ENCODE peak calls at places on chromosomes 13 and 19, in six cellular contexts. One of them, this sample, is unnamed.

GRCh38 chr19:5253403-5254110 is 87.1 kb downstream of the PTPRS start:
- DNase-seq in GM12878: no peak
- DNase-seq in K562: no peak
- DNase-seq in NB4: no peak
- DNase-seq in HepG2: peak; percentile 61
- DNase-seq in A549: no peak
- DNase-seq in this sample: no peak

GRCh38 chr13:22235950-22236290 is 565.0 kb downstream of the FGF9 start:
- DNase-seq in K562: no peak
- DNase-seq in GM12878: no peak
- DNase-seq in HepG2: no peak
- DNase-seq in A549: no peak
- DNase-seq in NB4: no peak
- DNase-seq in this sample: no peak

GRCh38 chr19:49567722-49568454 is 12.5 kb downstream of the NOSIP start:
- DNase-seq in HepG2: no peak
- DNase-seq in NB4: peak; percentile 70
- DNase-seq in A549: no peak
- DNase-seq in GM12878: no peak
- DNase-seq in K562: peak; percentile 36
- DNase-seq in this sample: no peak

GRCh38 chr19:56423985-56424353 is 19.8 kb downstream of the ZNF583 start:
- DNase-seq in K562: no peak
- DNase-seq in HepG2: no peak
- DNase-seq in GM12878: no peak
- DNase-seq in A549: peak; percentile 6
- DNase-seq in NB4: peak; percentile 1
- DNase-seq in this sample: no peak

GRCh38 chr13:64688893-64689677 is 2541.1 kb downstream of the PCDH9 start:
- DNase-seq in NB4: no peak
- DNase-seq in HepG2: no peak
- DNase-seq in A549: peak; percentile 45
- DNase-seq in GM12878: no peak
- DNase-seq in K562: no peak
- DNase-seq in this sample: no peak

GRCh38 chr13:108155185-108156106 is 59.9 kb downstream of the LIG4 start:
- DNase-seq in A549: peak; percentile 29
- DNase-seq in HepG2: peak; percentile 40
- DNase-seq in K562: peak; percentile 30
- DNase-seq in NB4: peak; percentile 41
- DNase-seq in GM12878: no peak
- DNase-seq in this sample: peak; percentile 60

GRCh38 chr13:54647275-54647674 is 1618.7 kb downstream of the OLFM4 start:
- DNase-seq in HepG2: no peak
- DNase-seq in GM12878: no peak
- DNase-seq in A549: no peak
- DNase-seq in K562: no peak
- DNase-seq in NB4: no peak
- DNase-seq in this sample: no peak

GRCh38 chr19:5017235-5017634 is 48.3 kb downstream of the KDM4B start:
- DNase-seq in HepG2: no peak
- DNase-seq in A549: peak; percentile 34
- DNase-seq in NB4: no peak
- DNase-seq in GM12878: no peak
- DNase-seq in K562: no peak
- DNase-seq in this sample: no peak

GRCh38 chr13:80654638-80655249 is 313.8 kb upstream of the SPRY2 start:
- DNase-seq in K562: no peak
- DNase-seq in HepG2: no peak
- DNase-seq in A549: no peak
- DNase-seq in NB4: no peak
- DNase-seq in GM12878: no peak
- DNase-seq in this sample: no peak

GRCh38 chr19:1061987-1062386 is 5.0 kb upstream of the ARHGAP45 start:
- DNase-seq in NB4: no peak
- DNase-seq in K562: no peak
- DNase-seq in HepG2: no peak
- DNase-seq in A549: no peak
- DNase-seq in GM12878: no peak
- DNase-seq in this sample: no peak

GRCh38 chr13:47798906-47799305 is 202.2 kb downstream of the SUCLA2 start:
- DNase-seq in NB4: peak; percentile 44
- DNase-seq in GM12878: no peak
- DNase-seq in HepG2: peak; percentile 8
- DNase-seq in K562: no peak
- DNase-seq in A549: no peak
- DNase-seq in this sample: no peak

GRCh38 chr19:27652281-27652680 is 1560.7 kb downstream of the UQCRFS1 start:
- DNase-seq in NB4: no peak
- DNase-seq in GM12878: no peak
- DNase-seq in K562: no peak
- DNase-seq in A549: no peak
- DNase-seq in HepG2: no peak
- DNase-seq in this sample: no peak

GRCh38 chr19:2624537-2625091 is 77.9 kb downstream of the GNG7 start:
- DNase-seq in K562: no peak
- DNase-seq in GM12878: no peak
- DNase-seq in A549: no peak
- DNase-seq in NB4: peak; percentile 69
- DNase-seq in HepG2: peak; percentile 48
- DNase-seq in this sample: no peak

GRCh38 chr13:91216928-91217700 is 130.4 kb upstream of the MIR17HG start:
- DNase-seq in HepG2: no peak
- DNase-seq in NB4: no peak
- DNase-seq in A549: no peak
- DNase-seq in K562: no peak
- DNase-seq in GM12878: no peak
- DNase-seq in this sample: no peak

GRCh38 chr19:6412111-6412999 is 12.3 kb downstream of the KHSRP start:
- DNase-seq in K562: peak; percentile 66
- DNase-seq in HepG2: peak; percentile 49
- DNase-seq in NB4: peak; percentile 40
- DNase-seq in GM12878: no peak
- DNase-seq in A549: peak; percentile 31
- DNase-seq in this sample: no peak

GRCh38 chr13:35163674-35164073 is 221.6 kb downstream of the NBEA start:
- DNase-seq in K562: no peak
- DNase-seq in NB4: no peak
- DNase-seq in GM12878: no peak
- DNase-seq in A549: no peak
- DNase-seq in HepG2: no peak
- DNase-seq in this sample: no peak

GRCh38 chr13:33752631-33753030 is 65.3 kb upstream of the RFC3 start:
- DNase-seq in K562: no peak
- DNase-seq in NB4: no peak
- DNase-seq in A549: no peak
- DNase-seq in HepG2: no peak
- DNase-seq in GM12878: no peak
- DNase-seq in this sample: no peak

GRCh38 chr13:67493835-67494234 is 263.7 kb upstream of the PCDH9 start:
- DNase-seq in NB4: peak; percentile 36
- DNase-seq in A549: no peak
- DNase-seq in K562: no peak
- DNase-seq in HepG2: no peak
- DNase-seq in GM12878: no peak
- DNase-seq in this sample: peak; percentile 15

GRCh38 chr13:40639226-40639681 is 27.2 kb downstream of the FOXO1 start:
- DNase-seq in NB4: peak; percentile 52
- DNase-seq in A549: no peak
- DNase-seq in GM12878: no peak
- DNase-seq in HepG2: peak; percentile 14
- DNase-seq in K562: no peak
- DNase-seq in this sample: peak; percentile 80

GRCh38 chr13:30718661-30719520 is 16.5 kb upstream of the ALOX5AP start:
- DNase-seq in A549: peak; percentile 45
- DNase-seq in GM12878: no peak
- DNase-seq in K562: no peak
- DNase-seq in NB4: no peak
- DNase-seq in HepG2: peak; percentile 24
- DNase-seq in this sample: no peak

GRCh38 chr13:51027644-51028043 is 83.4 kb downstream of the C13orf42 start:
- DNase-seq in HepG2: no peak
- DNase-seq in K562: no peak
- DNase-seq in NB4: no peak
- DNase-seq in A549: no peak
- DNase-seq in GM12878: no peak
- DNase-seq in this sample: no peak

GRCh38 chr13:85497652-85498051 is 301.6 kb downstream of the SLITRK6 start:
- DNase-seq in HepG2: no peak
- DNase-seq in GM12878: no peak
- DNase-seq in A549: peak; percentile 48
- DNase-seq in NB4: no peak
- DNase-seq in K562: no peak
- DNase-seq in this sample: no peak

GRCh38 chr13:88005188-88005587 is 334.0 kb downstream of the SLITRK5 start:
- DNase-seq in GM12878: no peak
- DNase-seq in NB4: no peak
- DNase-seq in HepG2: no peak
- DNase-seq in K562: no peak
- DNase-seq in A549: no peak
- DNase-seq in this sample: no peak

GRCh38 chr13:27313742-27314141 is 43.1 kb downstream of the RASL11A start:
- DNase-seq in NB4: no peak
- DNase-seq in A549: no peak
- DNase-seq in GM12878: no peak
- DNase-seq in K562: no peak
- DNase-seq in HepG2: no peak
- DNase-seq in this sample: no peak

DNA sequence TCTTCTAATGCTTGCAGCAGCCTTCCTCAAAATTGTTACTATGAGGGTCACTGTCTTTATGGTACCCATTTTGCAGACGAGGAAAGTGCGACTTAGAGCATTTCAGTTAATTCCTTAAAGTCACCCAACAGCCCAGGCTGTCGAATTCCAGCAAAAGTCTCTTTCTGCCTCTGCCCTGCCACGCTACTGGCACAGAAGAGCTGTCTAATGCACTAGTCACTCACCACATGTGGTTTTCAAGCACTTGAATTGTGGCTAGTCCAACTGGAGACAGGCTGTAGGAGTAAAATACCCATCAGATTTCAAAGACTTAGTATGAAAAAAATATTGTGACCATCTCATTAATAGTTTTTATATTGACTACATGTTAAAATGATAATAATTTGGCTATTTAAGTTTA is 1.7 kb downstream of the FPR1 start:
- DNase-seq in NB4: no peak
- DNase-seq in K562: no peak
- DNase-seq in GM12878: no peak
- DNase-seq in HepG2: no peak
- DNase-seq in A549: no peak
- DNase-seq in this sample: no peak
- TF ChIP-seq MYC in NB4: no peak
- TF ChIP-seq MYC in K562: no peak
- TF ChIP-seq MYC in GM12878: no peak
- TF ChIP-seq MYC in HepG2: no peak
- TF ChIP-seq MYC in A549: no peak
- TF ChIP-seq MYC in this sample: no peak

GRCh38 chr13:110546933-110547332 is 14.6 kb downstream of the RAB20 start:
- DNase-seq in GM12878: no peak
- DNase-seq in HepG2: peak; percentile 80
- DNase-seq in K562: no peak
- DNase-seq in A549: peak; percentile 81
- DNase-seq in NB4: no peak
- DNase-seq in this sample: peak; percentile 94
- TF ChIP-seq MYC in GM12878: no peak
- TF ChIP-seq MYC in HepG2: no peak
- TF ChIP-seq MYC in K562: no peak
- TF ChIP-seq MYC in A549: no peak
- TF ChIP-seq MYC in NB4: no peak
- TF ChIP-seq MYC in this sample: no peak

DNA sequence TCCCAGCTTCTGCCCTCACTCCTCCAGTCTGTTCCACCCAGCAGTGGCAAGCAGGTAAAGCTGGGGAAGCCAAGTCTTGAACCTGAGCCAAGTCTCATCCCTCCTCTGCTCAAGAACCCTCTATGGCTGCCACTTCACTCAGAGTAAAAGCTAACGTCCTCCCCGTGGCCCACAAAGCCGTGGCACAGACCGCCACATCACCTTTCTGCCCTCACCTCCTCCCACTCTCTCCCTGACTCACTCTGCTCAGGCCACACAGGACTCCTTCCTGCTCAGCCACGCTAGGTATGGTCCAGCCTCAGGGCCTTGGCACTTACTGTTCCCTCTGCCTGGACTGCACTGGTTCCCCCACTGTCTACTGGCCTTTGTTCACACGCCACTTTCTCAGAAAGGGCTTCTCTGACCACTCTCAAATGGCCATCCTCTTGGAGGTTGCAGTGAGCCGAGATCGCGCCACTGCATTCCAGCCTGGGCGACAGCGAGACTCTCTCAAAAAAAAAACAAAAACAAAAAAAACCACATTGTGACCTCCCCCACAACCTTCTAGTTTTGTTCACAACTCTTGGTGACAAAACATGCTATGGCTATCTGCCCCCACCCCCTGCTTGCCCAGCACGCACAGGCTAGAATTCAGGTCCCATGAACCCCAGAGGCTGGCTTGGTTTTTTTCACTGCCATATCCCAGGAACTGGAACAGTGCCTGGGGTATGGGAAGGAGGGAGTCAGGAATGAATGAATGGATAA is 15.8 kb downstream of the NDUFB7 start:
- DNase-seq in NB4: no peak
- DNase-seq in GM12878: no peak
- DNase-seq in A549: no peak
- DNase-seq in HepG2: no peak
- DNase-seq in K562: no peak
- DNase-seq in this sample: no peak
- TF ChIP-seq MYC in NB4: no peak
- TF ChIP-seq MYC in GM12878: no peak
- TF ChIP-seq MYC in A549: no peak
- TF ChIP-seq MYC in HepG2: no peak
- TF ChIP-seq MYC in K562: no peak
- TF ChIP-seq MYC in this sample: no peak

DNA sequence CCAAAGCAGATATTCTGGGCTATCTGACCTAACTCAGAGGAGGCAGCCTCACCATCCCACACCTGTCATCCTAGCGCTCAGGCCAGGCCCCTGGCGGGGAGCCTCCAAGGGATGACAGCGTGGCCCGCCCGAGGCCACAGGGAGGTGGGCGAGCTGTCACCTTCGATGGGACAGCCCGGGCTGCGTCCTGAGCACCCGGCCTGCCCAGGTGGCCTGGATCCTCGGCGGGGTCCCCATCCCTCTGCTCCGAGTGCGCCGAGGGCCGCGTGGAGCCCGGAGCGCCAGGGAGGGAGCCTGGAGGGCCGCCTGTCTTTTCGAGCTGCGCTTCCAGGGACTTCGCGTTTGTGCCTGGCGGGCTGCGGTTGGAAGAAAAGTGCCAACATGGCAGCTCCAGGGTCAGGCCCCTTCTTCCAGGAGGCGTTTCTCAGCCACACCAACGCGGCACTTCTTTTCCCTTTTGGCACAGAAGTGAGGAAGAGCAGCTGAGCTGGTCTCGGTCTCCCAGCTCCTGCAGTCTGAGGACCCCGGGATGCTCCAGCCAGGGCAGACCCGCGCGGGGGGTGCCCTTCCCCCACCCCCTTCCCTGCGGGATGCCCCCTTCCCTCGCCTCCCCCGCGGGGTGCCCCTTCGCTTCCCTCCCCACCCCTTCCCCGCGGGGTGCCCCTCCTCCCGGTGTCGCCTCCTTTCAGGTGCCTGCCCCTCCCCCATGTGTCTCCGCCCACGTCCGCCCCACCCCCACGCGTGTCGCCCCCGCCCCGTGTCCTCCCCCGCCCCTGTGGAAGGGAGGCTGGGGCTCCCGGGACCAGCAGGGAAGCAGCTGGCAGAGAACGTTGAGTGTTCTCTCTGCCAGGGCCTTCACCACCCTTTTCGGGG is 42.3 kb downstream of the GJA3 start:
- DNase-seq in GM12878: no peak
- DNase-seq in A549: peak; percentile 68
- DNase-seq in HepG2: no peak
- DNase-seq in K562: peak; percentile 83
- DNase-seq in NB4: no peak
- DNase-seq in this sample: peak; percentile 39
- TF ChIP-seq MYC in GM12878: no peak
- TF ChIP-seq MYC in A549: no peak
- TF ChIP-seq MYC in HepG2: no peak
- TF ChIP-seq MYC in K562: no peak
- TF ChIP-seq MYC in NB4: no peak
- TF ChIP-seq MYC in this sample: no peak

This sample was measured in endothelial cell of umbilical vein.